ENCODE peak calls at places on chromosomes 6 and 20, in ten cellular contexts. O, X, N, Q, S, M, R, C, W and J are unnamed samples.

GRCh38 chr6:88952065-88952704 is 11.2 kb downstream of the RNGTT start:
- DNase-seq in X (no peak), C (no peak), W (no peak), O (no peak), Q (peak), M (no peak), R (no peak), S (no peak), N (no peak), J (no peak)

GRCh38 chr6:106520711-106521367 is 108.5 kb downstream of the RTN4IP1 start:
- DNase-seq in W (peak), R (no peak), N (peak), O (no peak), Q (no peak), M (peak), X (no peak), C (peak), S (no peak), J (no peak)

GRCh38 chr6:167574431-167575097 is 249.7 kb downstream of the TTLL2 start:
- DNase-seq in N (no peak), O (no peak), C (no peak), Q (peak), M (no peak), S (no peak), W (no peak), X (no peak), R (peak), J (no peak)

GRCh38 chr6:138086573-138087196 is 20.5 kb downstream of the PERP start:
- DNase-seq in N (no peak), O (peak), C (no peak), X (no peak), Q (no peak), S (no peak), R (peak), M (no peak), W (no peak), J (no peak)

GRCh38 chr6:76275746-76276145 is 203.3 kb upstream of the IMPG1 start:
- DNase-seq in M (no peak), S (no peak), N (no peak), O (no peak), C (no peak), W (no peak), X (peak), Q (no peak), R (peak), J (no peak)

GRCh38 chr20:17969884-17970409 is 1.1 kb downstream of the MGME1 start:
- DNase-seq in Q (peak), N (peak), M (peak), W (peak), C (no peak), O (peak), S (peak), X (peak), R (peak), J (peak)

GRCh38 chr6:167782698-167783517 is 43.8 kb upstream of the AFDN start:
- DNase-seq in O (peak), W (no peak), X (no peak), S (no peak), C (no peak), Q (no peak), M (no peak), N (no peak), R (peak), J (no peak)

GRCh38 chr20:57909763-57910331 is 200.0 kb upstream of the PMEPA1 start:
- DNase-seq in S (no peak), N (no peak), R (no peak), Q (no peak), C (no peak), X (no peak), O (no peak), W (no peak), M (no peak), J (no peak)

GRCh38 chr6:18087396-18088165 is 34.9 kb downstream of the NHLRC1 start:
- DNase-seq in W (no peak), S (no peak), Q (no peak), X (no peak), R (no peak), N (no peak), M (no peak), C (no peak), O (no peak), J (no peak)

GRCh38 chr20:48064929-48065328 is 279.6 kb upstream of the SULF2 start:
- DNase-seq in X (no peak), M (no peak), W (no peak), N (no peak), O (no peak), C (no peak), Q (peak), S (no peak), R (no peak), J (peak)

GRCh38 chr6:157732416-157733161 is 90.5 kb upstream of the SNX9 start:
- DNase-seq in C (no peak), O (no peak), M (no peak), N (no peak), R (peak), S (no peak), Q (no peak), X (no peak), W (no peak), J (no peak)

GRCh38 chr6:121506761-121507754 is 71.6 kb downstream of the GJA1 start:
- DNase-seq in O (no peak), N (no peak), R (no peak), X (no peak), M (no peak), W (no peak), Q (peak), C (no peak), S (no peak), J (no peak)

GRCh38 chr6:115969207-115969929 is 91.3 kb downstream of the FRK start:
- DNase-seq in Q (peak), C (no peak), N (no peak), O (peak), X (no peak), W (no peak), S (no peak), M (no peak), R (peak), J (no peak)

GRCh38 chr20:1934578-1935573 is 39.7 kb downstream of the SIRPA start:
- DNase-seq in C (no peak), S (no peak), R (no peak), X (no peak), Q (peak), W (no peak), O (no peak), N (no peak), M (no peak), J (peak)

GRCh38 chr20:17705916-17706315 is 6.2 kb downstream of the BANF2 start:
- DNase-seq in W (no peak), X (no peak), C (no peak), R (no peak), O (no peak), M (no peak), N (no peak), Q (no peak), S (no peak), J (no peak)

GRCh38 chr6:109373762-109374161 is 8.5 kb downstream of the CD164 start:
- DNase-seq in C (no peak), Q (no peak), N (peak), R (no peak), O (no peak), W (peak), X (no peak), S (no peak), M (peak), J (no peak)

GRCh38 chr6:41672016-41672415 is 33.7 kb downstream of the MDFI start:
- DNase-seq in S (no peak), R (no peak), Q (no peak), W (no peak), M (no peak), C (no peak), N (no peak), O (no peak), X (no peak), J (no peak)

GRCh38 chr6:25898289-25898977 is 24.4 kb upstream of the SLC17A3 start:
- DNase-seq in M (no peak), X (no peak), S (no peak), O (no peak), N (no peak), Q (no peak), W (no peak), R (peak), C (no peak), J (no peak)

GRCh38 chr6:117513174-117513573 is 30.7 kb downstream of the DCBLD1 start:
- DNase-seq in N (no peak), X (peak), Q (peak), C (no peak), M (no peak), S (no peak), R (no peak), O (no peak), W (no peak), J (no peak)

GRCh38 chr20:63064745-63065711 is 58.3 kb upstream of the BHLHE23 start:
- DNase-seq in X (no peak), C (no peak), R (no peak), O (no peak), S (no peak), Q (no peak), N (no peak), W (no peak), M (no peak), J (no peak)

GRCh38 chr20:17612287-17612974 is 42.6 kb downstream of the DSTN start:
- DNase-seq in W (peak), S (no peak), X (no peak), M (no peak), C (peak), R (peak), Q (peak), N (peak), O (peak), J (no peak)

GRCh38 chr20:53800883-53801604 is 207.4 kb upstream of the ZNF217 start:
- DNase-seq in X (no peak), N (no peak), M (no peak), S (no peak), R (peak), Q (peak), C (no peak), W (no peak), O (no peak), J (no peak)

GRCh38 chr20:32528291-32528891 is 56.7 kb downstream of the NOL4L start:
- DNase-seq in S (peak), C (no peak), Q (peak), R (peak), N (no peak), W (no peak), O (no peak), X (no peak), M (no peak), J (no peak)

GRCh38 chr6:83883240-83883639 is 23.8 kb downstream of the CYB5R4 start:
- DNase-seq in Q (no peak), M (no peak), X (peak), C (no peak), R (no peak), S (no peak), N (no peak), W (no peak), O (no peak), J (no peak)